ENCODE peak calls at places on chromosomes 6 and 20, in eight cellular contexts. F, P, U, K, C, N, I and E are unnamed samples.
A peak's percentile ranks its signal among the peaks of the same experiment; 100 is the strongest.

GRCh38 chr6:38814761-38815160 is 99.7 kb downstream of the DNAH8 start:
- DNase-seq in K (no peak), I (no peak), N (no peak), C (no peak), U (no peak), F (no peak), P (no peak), E (no peak)

GRCh38 chr6:117459447-117459944 is 23.0 kb upstream of the DCBLD1 start:
- DNase-seq in P (no peak), I (no peak), K (no peak), U (no peak), C (no peak), N (no peak), F (no peak), E (no peak)

GRCh38 chr6:80271074-80271473 is 164.6 kb downstream of the BCKDHB start:
- DNase-seq in F (no peak), P (no peak), U (no peak), I (no peak), N (no peak), K (no peak), C (no peak), E (no peak)

GRCh38 chr6:121465101-121465500 is 29.7 kb downstream of the GJA1 start:
- DNase-seq in C (no peak), K (no peak), I (no peak), P (no peak), U (no peak), F (no peak), N (no peak), E (no peak)

GRCh38 chr20:5474646-5475550 is 158.1 kb upstream of the PROKR2 start:
- DNase-seq in F (no peak), U (no peak), C (no peak), K (no peak), I (no peak), N (no peak), P (no peak), E (no peak)

GRCh38 chr20:62346398-62347150 is 20.5 kb downstream of the LAMA5 start:
- DNase-seq in I (no peak), U (no peak), F (no peak), P (no peak), C (no peak), K (no peak), N (no peak), E (no peak)

GRCh38 chr20:39195495-39196129 is 233.5 kb downstream of the DHX35 start:
- DNase-seq in U (peak; percentile 23), F (peak; percentile 43), N (no peak), P (no peak), K (no peak), C (no peak), I (no peak), E (no peak)

GRCh38 chr6:116246089-116246488 is 7.8 kb downstream of the TSPYL4 start:
- DNase-seq in K (peak; percentile 53), I (no peak), P (no peak), U (no peak), C (peak; percentile 83), N (no peak), F (no peak), E (no peak)

GRCh38 chr6:2468601-2468955 is 223.2 kb upstream of the GMDS start:
- DNase-seq in C (peak; percentile 29), F (no peak), K (no peak), P (no peak), N (no peak), I (no peak), U (no peak), E (no peak)

GRCh38 chr6:31272431-31272830 is 539 bp upstream of the HLA-C start:
- DNase-seq in N (no peak), F (peak; percentile 2), U (peak; percentile 19), I (no peak), K (peak; percentile 13), P (no peak), C (peak; percentile 3), E (no peak)

GRCh38 chr20:33332905-33333456 is 50.0 kb downstream of the BPIFB1 start:
- DNase-seq in P (no peak), K (no peak), N (no peak), I (no peak), F (no peak), C (no peak), U (no peak), E (no peak)

GRCh38 chr6:47179286-47179685 is 130.4 kb downstream of the TNFRSF21 start:
- DNase-seq in C (peak; percentile 27), N (no peak), F (no peak), I (no peak), U (no peak), P (no peak), K (no peak), E (no peak)

GRCh38 chr20:47095690-47096089 is 201.0 kb downstream of the EYA2 start:
- DNase-seq in I (no peak), N (no peak), U (no peak), K (no peak), F (no peak), C (no peak), P (no peak), E (no peak)

GRCh38 chr6:142420822-142421221 is 119.0 kb downstream of the ADGRG6 start:
- DNase-seq in C (no peak), P (no peak), U (no peak), N (no peak), I (no peak), F (no peak), K (no peak), E (no peak)

GRCh38 chr6:45543298-45544235 is 165.8 kb upstream of the SUPT3H start:
- DNase-seq in U (no peak), N (no peak), C (peak; percentile 78), K (no peak), I (no peak), P (no peak), F (no peak), E (no peak)

GRCh38 chr6:125220712-125221111 is 67.1 kb downstream of the TPD52L1 start:
- DNase-seq in K (peak; percentile 57), C (peak; percentile 57), P (no peak), N (no peak), I (no peak), F (no peak), U (peak; percentile 30), E (peak; percentile 47)

GRCh38 chr6:163335671-163336545 is 78.6 kb upstream of the QKI start:
- DNase-seq in C (no peak), K (no peak), U (no peak), I (no peak), P (no peak), N (no peak), F (peak; percentile 76), E (peak; percentile 51)

GRCh38 chr6:7568021-7568420 is 22.0 kb upstream of the SNRNP48 start:
- DNase-seq in C (peak; percentile 47), U (no peak), F (no peak), N (no peak), I (no peak), P (no peak), K (peak; percentile 87), E (peak; percentile 52)

GRCh38 chr6:83042671-83043070 is 23.0 kb downstream of the UBE3D start:
- DNase-seq in I (no peak), P (no peak), F (peak; percentile 9), C (no peak), N (no peak), K (no peak), U (no peak), E (no peak)

GRCh38 chr6:106107043-106107613 is 21.0 kb downstream of the PRDM1 start:
- DNase-seq in I (no peak), N (no peak), K (no peak), C (no peak), P (no peak), F (no peak), U (no peak), E (no peak)

GRCh38 chr6:26328265-26328844 is 36.6 kb upstream of the BTN3A2 start:
- DNase-seq in N (no peak), P (peak; percentile 69), F (no peak), I (no peak), C (no peak), U (no peak), K (no peak), E (no peak)

GRCh38 chr6:12490904-12491571 is 200.9 kb downstream of the EDN1 start:
- DNase-seq in U (peak; percentile 20), N (no peak), F (no peak), C (peak; percentile 98), I (no peak), K (peak; percentile 77), P (no peak), E (peak; percentile 91)

GRCh38 chr6:41021832-41022231 is 17.2 kb downstream of the UNC5CL start:
- DNase-seq in P (no peak), N (no peak), F (peak; percentile 25), K (peak; percentile 68), U (peak; percentile 51), C (peak; percentile 74), I (no peak), E (peak; percentile 33)

GRCh38 chr20:50666709-50667310 is 24.5 kb downstream of the RIPOR3 start:
- DNase-seq in U (peak; percentile 54), I (no peak), K (no peak), P (no peak), C (no peak), F (no peak), N (no peak), E (no peak)

GRCh38 chr20:32439132-32439829 is 81.2 kb downstream of the ASXL1 start:
- DNase-seq in I (no peak), N (no peak), U (peak; percentile 17), C (peak; percentile 77), F (no peak), P (no peak), K (peak; percentile 70), E (peak; percentile 68)

GRCh38 chr6:16649241-16649640 is 112.0 kb downstream of the ATXN1 start:
- DNase-seq in K (peak; percentile 19), I (no peak), N (no peak), U (no peak), P (no peak), C (no peak), F (no peak), E (peak; percentile 67)

GRCh38 chr20:59731371-59731770 is 127.0 kb downstream of the PHACTR3 start:
- DNase-seq in F (no peak), K (no peak), P (no peak), U (no peak), I (no peak), N (no peak), C (no peak), E (no peak)

GRCh38 chr20:48875914-48876240 is 45.6 kb upstream of the ARFGEF2 start:
- DNase-seq in I (no peak), C (peak; percentile 5), N (no peak), U (no peak), P (peak; percentile 88), F (no peak), K (peak; percentile 49), E (peak; percentile 31)